ENCODE peak calls at places on chromosomes 13 and 19, in eight cellular contexts. P, T, J, X, Z, K, U and Q are unnamed samples.

GRCh38 chr19:56750658-56751057 is 79.1 kb upstream of the ZNF835 start:
- DNase-seq in K (no peak), U (no peak), T (no peak), X (no peak), J (no peak), P (no peak), Z (no peak), Q (no peak)

GRCh38 chr19:18304194-18304495 is 18.7 kb downstream of the LSM4 start:
- DNase-seq in J (no peak), U (no peak), Z (no peak), P (no peak), K (no peak), T (no peak), X (peak), Q (no peak)

GRCh38 chr19:53157601-53158000 is 1.3 kb downstream of the ZNF347 start:
- DNase-seq in K (peak), Z (no peak), P (peak), X (no peak), U (no peak), T (no peak), J (peak), Q (no peak)

GRCh38 chr19:17240062-17240854 is 5.5 kb downstream of the NR2F6 start:
- DNase-seq in J (no peak), T (no peak), X (no peak), P (no peak), K (no peak), U (no peak), Z (no peak), Q (no peak)

GRCh38 chr19:33273065-33273736 is 29.1 kb downstream of the CEBPA start:
- DNase-seq in T (no peak), J (peak), Z (no peak), X (no peak), P (peak), U (no peak), K (no peak), Q (no peak)

GRCh38 chr13:108146642-108147041 is 68.7 kb downstream of the LIG4 start:
- DNase-seq in T (no peak), P (no peak), J (no peak), X (no peak), Z (no peak), U (no peak), K (no peak), Q (no peak)

GRCh38 chr19:3080281-3080680 is 13.9 kb upstream of the GNA11 start:
- DNase-seq in X (no peak), K (peak), Z (no peak), P (no peak), U (no peak), J (no peak), T (no peak), Q (peak)

GRCh38 chr19:45913874-45914830 is at the start of gene NANOS2:
- DNase-seq in J (no peak), T (no peak), U (no peak), P (peak), X (peak), K (no peak), Z (no peak), Q (peak)

GRCh38 chr13:30032263-30032662 is 181.8 kb upstream of the UBL3 start:
- DNase-seq in T (no peak), X (no peak), K (no peak), J (no peak), Z (no peak), U (no peak), P (no peak), Q (no peak)

GRCh38 chr13:49300716-49301589 is 53.2 kb downstream of the CDADC1 start:
- DNase-seq in Z (no peak), J (peak), K (peak), X (peak), U (no peak), T (peak), P (peak), Q (peak)

GRCh38 chr13:46476174-46476573 is 76.8 kb upstream of the LRCH1 start:
- DNase-seq in X (no peak), J (no peak), T (no peak), Z (no peak), P (peak), K (no peak), U (no peak), Q (no peak)

GRCh38 chr19:45524575-45525129 is 17.4 kb downstream of the VASP start:
- DNase-seq in Z (no peak), U (no peak), K (no peak), X (no peak), P (no peak), T (no peak), J (no peak), Q (no peak)

GRCh38 chr19:39941615-39942507 is 7.4 kb upstream of the FCGBP start:
- DNase-seq in U (no peak), J (peak), X (no peak), T (no peak), Z (no peak), K (no peak), P (peak), Q (peak)

DNA sequence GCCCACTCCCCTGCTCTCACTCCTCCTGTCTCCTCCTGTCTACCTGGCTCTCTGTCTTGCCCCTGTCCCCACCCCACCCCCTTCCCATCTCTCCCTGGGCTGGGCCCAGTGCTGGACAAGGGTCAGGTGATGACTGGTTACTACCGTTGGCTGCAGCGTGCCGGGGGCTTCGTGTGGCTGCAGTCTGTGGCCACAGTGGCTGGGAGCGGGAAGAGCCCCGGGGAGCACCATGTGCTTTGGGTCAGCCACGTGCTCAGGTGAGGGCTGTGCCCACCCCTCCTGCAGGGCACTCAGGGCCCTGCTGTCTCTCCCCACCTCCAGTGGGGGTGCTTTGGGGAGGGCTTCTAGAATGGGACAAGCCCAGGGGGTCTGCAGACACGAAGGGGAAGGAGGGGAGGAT is 7.6 kb downstream of the TMEM160 start:
- DNase-seq in P (no peak), K (no peak), Z (no peak), J (no peak), X (no peak), U (no peak), T (no peak), Q (no peak)
- H3K27ac ChIP-seq in P (no peak), K (no peak), Z (no peak), J (no peak), X (no peak), U (no peak), T (no peak), Q (no peak)

DNA sequence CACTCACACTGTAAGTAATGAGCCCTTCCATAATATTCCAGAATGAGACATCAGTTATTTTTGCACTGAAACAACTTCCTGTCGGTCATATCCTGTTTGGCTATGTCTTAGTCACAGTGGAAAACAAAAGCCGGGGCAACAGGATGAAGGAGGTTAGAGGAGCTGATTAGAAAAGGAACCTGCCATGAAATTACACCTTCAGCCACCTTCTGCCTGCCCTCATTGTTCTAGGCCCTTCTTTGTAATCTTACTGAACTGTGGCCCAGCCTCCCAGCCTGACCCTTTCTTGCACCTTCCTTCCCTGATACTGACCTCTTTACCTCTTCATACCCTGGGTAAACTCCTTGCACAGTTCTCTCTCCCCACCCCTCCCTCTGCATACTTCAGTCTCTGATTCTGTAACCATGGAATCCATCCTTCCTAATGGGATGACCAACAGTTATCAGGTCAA is 67.3 kb downstream of the DOCK9 start:
- DNase-seq in Z (no peak), T (no peak), J (peak), K (no peak), X (no peak), P (peak), U (no peak), Q (peak)
- H3K27ac ChIP-seq in Z (peak), T (peak), J (peak), K (no peak), X (peak), P (peak), U (peak), Q (peak)

GRCh38 chr13:26051231-26052135 is at the start of gene SHISA2:
- DNase-seq in J (peak), U (no peak), T (no peak), K (peak), Z (no peak), P (peak), X (peak), Q (peak)
- H3K27ac ChIP-seq in J (no peak), U (peak), T (peak), K (no peak), Z (no peak), P (no peak), X (peak), Q (no peak)

GRCh38 chr13:40207110-40207478 is 459.3 kb downstream of the FOXO1 start:
- DNase-seq in Z (no peak), T (no peak), J (no peak), P (no peak), U (no peak), K (no peak), X (no peak), Q (no peak)

GRCh38 chr13:40208517-40208916 is 457.9 kb downstream of the FOXO1 start:
- DNase-seq in U (no peak), X (no peak), Z (no peak), K (no peak), T (no peak), J (no peak), P (no peak), Q (no peak)

GRCh38 chr13:40211586-40211968 is 454.9 kb downstream of the FOXO1 start:
- DNase-seq in K (no peak), J (no peak), X (no peak), U (no peak), P (no peak), T (no peak), Z (no peak), Q (no peak)

GRCh38 chr13:40215311-40215710 is 451.1 kb downstream of the FOXO1 start:
- DNase-seq in Z (no peak), K (no peak), U (no peak), P (no peak), X (no peak), T (no peak), J (no peak), Q (no peak)

GRCh38 chr13:40210865-40211585 is 455.4 kb downstream of the FOXO1 start:
- DNase-seq in J (no peak), Z (no peak), U (no peak), T (no peak), K (no peak), P (no peak), X (no peak), Q (no peak)
- H3K27ac ChIP-seq in J (no peak), Z (no peak), U (no peak), T (no peak), K (no peak), P (no peak), X (no peak), Q (no peak)

DNA sequence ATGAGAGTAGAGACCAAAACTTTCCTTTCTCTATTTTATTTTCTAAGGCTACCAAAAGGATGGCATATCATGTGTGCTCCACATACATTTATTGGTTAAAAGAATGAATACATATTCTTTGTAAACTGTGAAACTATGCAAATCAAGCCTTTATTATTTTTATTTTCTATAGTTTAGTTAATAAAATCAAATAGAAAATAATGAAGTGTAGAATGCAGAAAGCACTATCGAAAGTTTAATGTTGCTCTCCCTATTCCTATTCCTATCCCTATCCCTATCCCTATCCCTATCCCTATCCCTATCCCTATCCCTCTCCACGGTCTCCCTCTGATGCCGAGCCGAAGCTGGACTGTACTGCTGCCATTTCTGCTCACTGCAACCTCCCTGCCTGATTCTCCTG is 60.3 kb downstream of the ZNF100 start:
- DNase-seq in P (no peak), J (no peak), Z (no peak), K (no peak), X (no peak), T (no peak), U (no peak), Q (no peak)
- H3K27ac ChIP-seq in P (no peak), J (no peak), Z (no peak), K (no peak), X (no peak), T (no peak), U (no peak), Q (no peak)

DNA sequence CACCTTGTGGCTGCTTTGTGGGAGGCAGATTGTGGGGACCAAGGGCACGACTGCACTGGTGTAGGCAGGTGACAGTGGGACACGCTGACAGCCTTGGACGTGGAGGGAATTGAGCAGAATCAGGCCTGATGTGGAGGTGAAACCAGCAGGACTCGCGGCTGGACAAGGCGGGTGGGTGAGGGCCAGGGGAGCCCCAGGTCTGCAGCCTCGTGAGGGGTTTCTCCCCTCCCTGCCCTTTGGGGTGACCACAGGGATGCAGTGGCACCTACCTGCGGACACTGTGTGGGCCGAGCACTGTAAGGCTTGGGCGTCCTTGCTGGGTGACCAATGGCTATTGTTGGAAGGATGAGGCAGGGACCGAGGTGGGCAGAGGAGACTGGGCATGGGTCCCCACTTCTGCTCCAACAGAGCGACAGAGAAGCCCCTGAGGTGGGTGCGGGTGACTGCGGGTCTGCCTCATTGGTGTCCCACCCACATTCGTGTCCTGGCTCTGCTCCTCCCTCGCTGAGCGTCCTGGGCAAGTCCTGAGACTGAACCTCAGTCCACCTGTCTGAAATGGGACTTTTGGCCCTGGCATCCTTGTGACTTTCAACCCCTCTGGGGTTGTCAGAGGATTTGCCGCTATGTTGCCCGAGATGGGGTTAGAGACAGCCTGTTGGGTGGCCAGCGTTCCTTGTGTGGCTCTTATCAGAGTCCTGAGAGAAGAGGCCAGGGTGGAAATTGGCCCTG is 30.5 kb downstream of the DNM2 start:
- DNase-seq in X (no peak), Z (no peak), J (no peak), T (no peak), K (no peak), U (no peak), P (no peak), Q (no peak)
- H3K27ac ChIP-seq in X (peak), Z (peak), J (no peak), T (peak), K (no peak), U (peak), P (peak), Q (no peak)

DNA sequence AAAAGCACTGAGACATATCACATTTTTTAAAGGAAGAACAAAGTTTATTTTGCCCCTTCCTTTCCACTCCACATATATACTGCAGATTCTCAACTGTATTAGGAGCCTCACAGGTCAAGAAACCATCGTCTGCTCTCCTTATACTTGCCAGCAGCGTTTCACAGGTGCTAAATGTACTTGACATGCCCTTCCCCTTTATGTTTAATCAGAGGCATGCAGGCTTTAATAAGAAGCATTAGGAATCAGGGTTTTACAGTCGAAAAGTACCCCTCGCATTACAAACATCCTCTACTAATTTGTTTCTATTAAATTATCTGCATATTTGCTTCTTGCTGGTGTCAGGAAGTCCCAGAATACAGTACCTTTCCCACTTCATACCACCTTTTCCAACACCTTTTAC is 3.7 kb upstream of the RAP2A start:
- DNase-seq in K (no peak), J (no peak), Z (no peak), T (no peak), X (no peak), P (no peak), U (no peak), Q (no peak)
- H3K27ac ChIP-seq in K (no peak), J (no peak), Z (no peak), T (no peak), X (peak), P (no peak), U (no peak), Q (no peak)

GRCh38 chr19:49589391-49589790 is 1.6 kb upstream of the PRR12 start:
- DNase-seq in J (peak), U (no peak), P (no peak), X (no peak), T (no peak), Z (no peak), K (no peak), Q (no peak)
- H3K27ac ChIP-seq in J (no peak), U (peak), P (peak), X (peak), T (peak), Z (peak), K (no peak), Q (no peak)